ENCODE peak calls at places on chromosome 5, in five cellular contexts. B is PC-3, F is NB4, U is progenitor cell of endocrine pancreas, Y is GM10248. Q is an unnamed sample.

GRCh38 chr5:5360363-5360762 is 62.1 kb upstream of the ICE1 start:
- DNase-seq in U (no peak), B (no peak), F (no peak), Y (no peak), Q (no peak)

GRCh38 chr5:50667653-50668403 is 1.4 kb downstream of the PARP8 start:
- DNase-seq in Y (peak; percentile 75), B (no peak), U (peak; percentile 62), F (peak; percentile 84), Q (peak; percentile 92)

GRCh38 chr5:37663538-37663937 is 176.3 kb downstream of the GDNF start:
- DNase-seq in Y (no peak), U (no peak), B (no peak), F (no peak), Q (no peak)

GRCh38 chr5:10036136-10036535 is 213.6 kb downstream of the ATPSCKMT start:
- DNase-seq in F (peak; percentile 10), B (peak; percentile 92), U (no peak), Y (no peak), Q (no peak)

GRCh38 chr5:32058101-32058500 is 116.0 kb downstream of the GOLPH3 start:
- DNase-seq in F (no peak), U (no peak), Y (no peak), B (peak; percentile 51), Q (no peak)

GRCh38 chr5:83149671-83150070 is 72.3 kb downstream of the XRCC4 start:
- DNase-seq in Y (no peak), B (no peak), F (no peak), U (no peak), Q (no peak)

GRCh38 chr5:170536498-170536897 is 32.7 kb downstream of the KCNIP1 start:
- DNase-seq in Y (no peak), F (no peak), U (no peak), B (no peak), Q (no peak)

GRCh38 chr5:133412661-133413060 is 199.7 kb downstream of the FSTL4 start:
- DNase-seq in U (no peak), B (peak; percentile 14), Y (no peak), F (no peak), Q (no peak)

GRCh38 chr5:107519900-107520354 is 150.8 kb downstream of the EFNA5 start:
- DNase-seq in Y (no peak), U (no peak), B (peak; percentile 64), F (no peak), Q (no peak)

GRCh38 chr5:129115680-129116079 is 21.1 kb downstream of the ISOC1 start:
- DNase-seq in F (no peak), Y (no peak), B (no peak), U (no peak), Q (no peak)

GRCh38 chr5:137778772-137779564 is 24.8 kb upstream of the HNRNPA0 start:
- DNase-seq in B (peak; percentile 54), U (no peak), F (peak; percentile 51), Y (peak; percentile 27), Q (no peak)

GRCh38 chr5:68419637-68420452 is 204.3 kb downstream of the PIK3R1 start:
- DNase-seq in Y (no peak), U (no peak), F (peak; percentile 9), B (no peak), Q (no peak)

GRCh38 chr5:58076473-58077257 is 383.2 kb downstream of the PLK2 start:
- DNase-seq in B (no peak), F (no peak), U (no peak), Y (no peak), Q (no peak)

GRCh38 chr5:91074615-91075014 is 308.5 kb downstream of the ARRDC3 start:
- DNase-seq in F (no peak), Y (no peak), U (no peak), B (peak; percentile 21), Q (no peak)

GRCh38 chr5:170467000-170467707 is 36.7 kb upstream of the KCNIP1 start:
- DNase-seq in Y (no peak), B (peak; percentile 90), F (peak; percentile 69), U (no peak), Q (no peak)

GRCh38 chr5:94407023-94407422 is 211.4 kb downstream of the KIAA0825 start:
- DNase-seq in U (no peak), Y (no peak), B (peak; percentile 32), F (no peak), Q (no peak)

GRCh38 chr5:118044169-118044568 is 944.2 kb downstream of the DTWD2 start:
- DNase-seq in U (no peak), B (no peak), Y (no peak), F (no peak), Q (no peak)

GRCh38 chr5:27682600-27682999 is 644.2 kb upstream of the CDH9 start:
- DNase-seq in F (peak; percentile 32), Y (no peak), U (no peak), B (peak; percentile 40), Q (no peak)

GRCh38 chr5:51302358-51302757 is 80.9 kb upstream of the ISL1 start:
- DNase-seq in B (no peak), F (no peak), U (no peak), Y (no peak), Q (no peak)

GRCh38 chr5:61409568-61409967 is 77.5 kb downstream of the ZSWIM6 start:
- DNase-seq in U (no peak), Y (no peak), B (peak; percentile 87), F (no peak), Q (no peak)

GRCh38 chr5:100691545-100691944 is 156.4 kb downstream of the FAM174A start:
- DNase-seq in U (no peak), B (peak; percentile 74), Y (no peak), F (no peak), Q (no peak)

GRCh38 chr5:83471405-83472212 is at the start of gene VCAN:
- DNase-seq in F (peak; percentile 10), B (peak; percentile 51), U (peak; percentile 42), Y (peak; percentile 33), Q (no peak)

GRCh38 chr5:150662731-150663516 is 1.9 kb downstream of the MYOZ3 start:
- DNase-seq in Y (no peak), U (no peak), B (no peak), F (no peak), Q (no peak)

GRCh38 chr5:5014836-5015235 is 125.3 kb upstream of the ADAMTS16 start:
- DNase-seq in B (peak; percentile 89), U (no peak), Y (no peak), F (no peak), Q (no peak)

GRCh38 chr5:178690208-178690607 is 40.3 kb downstream of the ZNF354A start:
- DNase-seq in F (no peak), Y (no peak), B (peak; percentile 91), U (no peak), Q (no peak)

GRCh38 chr5:169920446-169920845 is 59.8 kb downstream of the INSYN2B start:
- DNase-seq in B (no peak), Y (no peak), F (no peak), U (no peak), Q (no peak)

GRCh38 chr5:69084903-69085302 is 8.9 kb upstream of the SLC30A5 start:
- DNase-seq in Y (no peak), B (no peak), U (no peak), F (no peak), Q (no peak)

GRCh38 chr5:153969563-153969895 is 69.2 kb downstream of the FAM114A2 start:
- DNase-seq in F (peak; percentile 24), Y (no peak), B (no peak), U (no peak), Q (no peak)

GRCh38 chr5:34843482-34843881 is 4.5 kb downstream of the TTC23L start:
- DNase-seq in U (no peak), Y (no peak), B (no peak), F (no peak), Q (no peak)

GRCh38 chr5:89441965-89442364 is 559.0 kb upstream of the MEF2C start:
- DNase-seq in U (no peak), Y (no peak), B (no peak), F (no peak), Q (no peak)

GRCh38 chr5:79269733-79270166 is 33.8 kb downstream of the JMY start:
- DNase-seq in F (no peak), U (no peak), Y (no peak), B (no peak), Q (no peak)
- TF ChIP-seq CTCF in F (no peak), U (no peak), Y (no peak), B (no peak), Q (no peak)

DNA sequence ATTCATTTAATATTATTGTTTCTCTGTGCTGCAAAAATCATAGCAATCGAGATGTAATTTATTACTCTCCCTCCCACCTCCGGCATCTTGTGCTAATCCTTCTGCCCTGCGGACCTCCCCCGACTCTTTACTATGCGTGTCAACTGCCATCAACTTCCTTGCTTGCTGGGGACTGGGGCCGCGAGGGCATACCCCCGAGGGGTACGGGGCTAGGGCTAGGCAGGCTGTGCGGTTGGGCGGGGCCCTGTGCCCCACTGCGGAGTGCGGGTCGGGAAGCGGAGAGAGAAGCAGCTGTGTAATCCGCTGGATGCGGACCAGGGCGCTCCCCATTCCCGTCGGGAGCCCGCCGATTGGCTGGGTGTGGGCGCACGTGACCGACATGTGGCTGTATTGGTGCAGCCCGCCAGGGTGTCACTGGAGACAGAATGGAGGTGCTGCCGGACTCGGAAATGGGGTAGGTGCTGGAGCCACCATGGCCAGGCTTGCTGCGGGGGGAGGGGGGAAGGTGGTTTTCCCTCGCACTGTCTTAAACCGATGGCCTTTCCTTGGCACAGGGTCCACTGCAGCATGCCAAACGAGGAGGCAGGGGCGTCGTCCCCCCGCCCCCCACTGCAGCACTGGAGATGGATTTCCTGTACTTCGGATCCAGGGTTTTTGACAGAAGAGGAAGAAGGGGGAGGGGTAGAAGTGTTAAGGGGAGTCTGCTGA is at the start of gene APC:
- DNase-seq in F (peak; percentile 91), U (peak; percentile 64), B (no peak), Y (peak; percentile 89), Q (peak; percentile 72)
- TF ChIP-seq CTCF in F (no peak), U (peak; percentile 9), B (no peak), Y (no peak), Q (no peak)

DNA sequence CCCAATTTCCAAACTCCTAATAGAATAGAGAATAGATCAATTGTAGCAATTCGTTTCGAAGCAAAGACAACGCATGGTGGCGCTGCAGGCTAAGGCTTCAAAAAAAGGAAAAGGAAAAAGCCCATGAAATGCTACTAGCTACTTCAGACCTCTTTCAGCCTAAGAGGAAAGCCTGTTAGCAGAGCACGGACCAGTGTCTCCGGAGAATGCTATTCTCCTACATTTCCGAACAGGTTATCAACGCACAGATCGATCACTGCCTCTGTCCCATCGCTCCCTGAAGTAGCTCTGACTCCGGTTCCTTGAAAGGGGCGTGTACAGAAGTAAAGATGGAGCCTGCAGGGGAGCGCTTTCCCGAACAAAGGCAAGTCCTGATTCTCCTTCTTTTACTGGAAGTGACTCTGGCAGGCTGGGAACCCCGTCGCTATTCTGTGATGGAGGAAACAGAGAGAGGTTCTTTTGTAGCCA is at the start of gene PCDHB15:
- DNase-seq in F (peak; percentile 57), U (no peak), B (no peak), Y (no peak), Q (no peak)
- TF ChIP-seq CTCF in F (peak; percentile 36), U (peak; percentile 46), B (no peak), Y (no peak), Q (no peak)

GRCh38 chr5:14268738-14269137 is 125.6 kb downstream of the TRIO start:
- DNase-seq in Y (no peak), F (no peak), U (no peak), B (no peak), Q (no peak)

GRCh38 chr5:14270212-14270702 is 127.1 kb downstream of the TRIO start:
- DNase-seq in F (peak; percentile 63), Y (peak; percentile 68), U (peak; percentile 21), B (peak; percentile 83), Q (no peak)

GRCh38 chr5:14268236-14268701 is 125.1 kb downstream of the TRIO start:
- DNase-seq in F (peak; percentile 26), B (peak; percentile 99), U (no peak), Y (no peak), Q (no peak)

GRCh38 chr5:14267166-14267838 is 124.2 kb downstream of the TRIO start:
- DNase-seq in F (peak; percentile 13), B (peak; percentile 53), U (no peak), Y (no peak), Q (no peak)

GRCh38 chr5:14269395-14269794 is 126.3 kb downstream of the TRIO start:
- DNase-seq in F (no peak), B (peak; percentile 44), Y (no peak), U (no peak), Q (no peak)
- TF ChIP-seq CTCF in F (no peak), B (no peak), Y (no peak), U (no peak), Q (no peak)